ENCODE peak calls at places on chromosomes 2 and 18, in four cellular contexts. P, X, H and M are unnamed samples.

GRCh38 chr2:60066096-60066839 is 487.2 kb downstream of the BCL11A start:
- DNase-seq in P (no peak), X (no peak), H (no peak), M (no peak)

GRCh38 chr2:215797676-215798075 is 215.7 kb downstream of the MREG start:
- DNase-seq in X (no peak), H (no peak), P (no peak), M (no peak)

GRCh38 chr18:37779220-37779619 is 213.6 kb upstream of the CELF4 start:
- DNase-seq in P (no peak), X (no peak), H (no peak), M (no peak)

GRCh38 chr2:64201086-64201627 is 56.9 kb upstream of the PELI1 start:
- DNase-seq in H (peak), P (no peak), X (no peak), M (no peak)

GRCh38 chr2:30768036-30768686 is 39.1 kb downstream of the CAPN13 start:
- DNase-seq in H (no peak), P (no peak), X (no peak), M (no peak)

GRCh38 chr2:11305338-11305737 is 39.1 kb downstream of the ROCK2 start:
- DNase-seq in X (no peak), H (no peak), P (no peak), M (no peak)

GRCh38 chr2:230575640-230576324 is 136.9 kb upstream of the CAB39 start:
- DNase-seq in P (no peak), X (no peak), H (no peak), M (no peak)

GRCh38 chr2:121297217-121297830 is 12.3 kb upstream of the TFCP2L1 start:
- DNase-seq in P (peak), X (peak), H (peak), M (peak)